ENCODE peak calls at places on chromosomes 11 and 22, in five cellular contexts. Q, P, Y, Z and F are unnamed samples.

GRCh38 chr11:38990139-38990538 is 2392.1 kb upstream of the RAG2 start:
- DNase-seq in P (peak), Q (no peak), Z (no peak), Y (no peak), F (no peak)

GRCh38 chr11:27621440-27622161 is 78.7 kb downstream of the BDNF start:
- DNase-seq in Z (no peak), P (no peak), Y (no peak), Q (no peak), F (no peak)

GRCh38 chr11:2298795-2299747 is 2.6 kb downstream of the C11orf21 start:
- DNase-seq in Y (peak), Z (peak), P (peak), Q (no peak), F (peak)

GRCh38 chr11:73978576-73979086 is 4.0 kb downstream of the UCP2 start:
- DNase-seq in P (no peak), Q (no peak), Z (no peak), Y (peak), F (no peak)

GRCh38 chr11:64763804-64764611 is 4.2 kb upstream of the PYGM start:
- DNase-seq in Z (no peak), Y (no peak), P (no peak), Q (no peak), F (no peak)

GRCh38 chr11:127105578-127105977 is 105.0 kb upstream of the KIRREL3 start:
- DNase-seq in Y (no peak), Z (no peak), Q (no peak), P (no peak), F (no peak)

GRCh38 chr11:35842958-35843357 is 100.9 kb upstream of the LDLRAD3 start:
- DNase-seq in Z (no peak), Y (no peak), Q (no peak), P (no peak), F (no peak)

GRCh38 chr11:70611166-70611565 is 212.8 kb downstream of the CTTN start:
- DNase-seq in Q (no peak), P (no peak), Z (no peak), Y (no peak), F (no peak)

GRCh38 chr11:57410287-57410686 is 16.6 kb downstream of the SLC43A3 start:
- DNase-seq in Q (no peak), P (no peak), Z (no peak), Y (no peak), F (no peak)

GRCh38 chr11:9790703-9791102 is 126.8 kb downstream of the SWAP70 start:
- DNase-seq in Z (no peak), P (no peak), Q (no peak), Y (no peak), F (peak)

GRCh38 chr22:37132773-37133172 is 16.9 kb downstream of the IL2RB start:
- DNase-seq in P (no peak), Y (no peak), Z (no peak), Q (no peak), F (no peak)

GRCh38 chr11:12789054-12789453 is 114.8 kb downstream of the TEAD1 start:
- DNase-seq in Q (no peak), Z (no peak), P (no peak), Y (no peak), F (no peak)

GRCh38 chr11:103525069-103525468 is 415.8 kb downstream of the DYNC2H1 start:
- DNase-seq in Q (no peak), Z (no peak), P (no peak), Y (no peak), F (no peak)

GRCh38 chr11:7168741-7168990 is 79.9 kb downstream of the RBMXL2 start:
- DNase-seq in P (no peak), Q (no peak), Z (no peak), Y (no peak), F (no peak)

GRCh38 chr11:122177238-122177637 is 61.2 kb upstream of the BLID start:
- DNase-seq in Q (no peak), P (no peak), Z (no peak), Y (no peak), F (no peak)

GRCh38 chr11:48096588-48097525 is 116.5 kb downstream of the PTPRJ start:
- DNase-seq in Q (no peak), P (no peak), Y (no peak), Z (no peak), F (no peak)

GRCh38 chr22:25078591-25078990 is 121.1 kb upstream of the CRYBB3 start:
- DNase-seq in P (no peak), Q (no peak), Z (no peak), Y (no peak), F (no peak)

GRCh38 chr11:46977940-46978595 is 41.5 kb downstream of the CSTPP1 start:
- DNase-seq in P (no peak), Z (no peak), Y (no peak), Q (no peak), F (no peak)

DNA sequence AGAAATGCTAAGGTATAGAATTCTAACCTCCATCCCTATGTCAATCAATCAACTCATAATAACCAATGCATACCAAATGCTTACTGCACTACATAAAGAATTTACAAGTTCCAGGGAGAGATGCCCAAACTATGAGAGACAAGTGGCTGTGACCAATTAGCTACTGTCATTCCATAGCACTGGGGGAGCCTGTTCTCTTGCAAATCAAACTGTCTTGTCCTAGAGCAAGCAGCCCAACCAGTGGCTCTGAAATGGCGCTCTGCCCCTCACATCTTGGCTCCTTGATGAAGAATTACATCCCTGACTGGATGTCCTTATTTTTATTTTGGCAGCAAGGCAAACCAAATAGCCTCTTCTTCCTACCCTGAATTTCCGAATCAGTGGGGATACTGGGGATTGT is 272.4 kb upstream of the SYN3 start:
- DNase-seq in P (no peak), Z (no peak), Q (no peak), Y (no peak), F (no peak)
- TF ChIP-seq POLR2AphosphoS5 in P (no peak), Z (no peak), Q (no peak), Y (no peak), F (no peak)

DNA sequence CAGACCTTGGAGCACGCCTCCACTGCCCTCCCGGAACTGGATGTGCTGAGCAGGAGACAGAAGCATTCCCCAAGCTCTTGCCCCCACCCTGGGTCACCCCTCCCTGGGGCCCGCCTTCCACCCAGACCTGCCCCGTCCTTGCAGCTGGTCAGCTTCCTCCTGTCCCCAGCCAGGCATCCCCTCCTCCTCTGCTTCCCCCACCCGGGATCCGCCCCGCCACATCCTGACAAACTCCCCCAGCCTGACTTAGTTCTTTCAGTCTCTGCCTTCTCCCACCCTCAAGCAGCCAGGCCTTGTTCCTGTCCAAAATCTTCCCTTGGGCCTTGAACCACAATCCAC is 1.1 kb upstream of the PLXNB2 start:
- DNase-seq in P (peak), Z (peak), Q (no peak), Y (no peak), F (no peak)
- TF ChIP-seq POLR2AphosphoS5 in P (peak), Z (peak), Q (no peak), Y (no peak), F (no peak)

DNA sequence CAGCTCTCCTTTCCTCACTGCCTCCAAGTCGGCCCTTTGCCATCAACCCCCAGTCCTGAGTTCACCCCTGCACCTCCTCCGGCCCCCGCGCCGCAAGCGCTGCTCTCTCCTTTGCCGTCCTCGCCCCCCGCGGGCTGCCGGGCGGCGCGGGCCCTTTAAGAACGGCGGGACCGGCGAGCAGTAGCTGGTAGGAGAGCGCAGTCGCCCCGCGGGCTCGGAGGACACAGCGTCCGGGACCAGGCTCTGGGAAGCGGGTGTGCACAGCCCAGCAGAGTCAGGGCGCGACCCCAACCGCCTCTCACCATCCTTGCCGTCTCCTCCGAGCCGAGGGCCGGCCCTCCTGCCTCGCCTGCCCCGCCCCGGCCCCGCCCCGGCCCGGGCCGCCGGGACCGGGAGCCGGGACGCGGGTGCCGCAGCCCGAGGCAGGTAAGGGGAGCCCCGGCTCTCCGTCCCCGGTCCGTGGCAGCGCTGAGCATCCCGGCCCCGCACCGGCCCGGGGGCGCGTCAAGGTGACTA is at the start of gene ABCG4:
- DNase-seq in Q (no peak), Y (no peak), P (no peak), Z (peak), F (peak)
- TF ChIP-seq POLR2AphosphoS5 in Q (no peak), Y (no peak), P (no peak), Z (no peak), F (no peak)

GRCh38 chr11:109859325-109859724 is 233.9 kb upstream of the ZC3H12C start:
- DNase-seq in Y (no peak), Z (no peak), Q (no peak), P (no peak), F (no peak)
- TF ChIP-seq POLR2AphosphoS5 in Y (no peak), Z (no peak), Q (no peak), P (no peak), F (no peak)

DNA sequence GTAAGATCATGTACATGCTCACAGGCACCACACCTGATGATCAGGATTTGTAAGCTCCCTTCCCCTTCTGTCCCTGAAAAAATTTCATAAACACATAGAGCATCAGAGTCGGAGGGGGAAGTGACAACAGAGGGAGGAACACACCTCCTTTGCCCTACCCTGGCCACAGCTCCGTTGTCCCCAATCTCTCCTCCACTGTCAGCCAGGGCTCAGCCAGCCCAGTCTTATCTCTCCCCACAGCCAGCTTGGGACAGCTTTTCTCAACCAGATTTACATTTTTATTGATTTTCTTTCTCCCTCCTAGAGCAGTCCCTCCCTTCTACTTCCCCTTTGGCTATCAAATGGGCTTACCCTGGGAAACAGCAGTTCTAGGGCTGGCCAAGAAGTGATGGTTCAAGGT is 32.1 kb upstream of the TPBGL start:
- DNase-seq in Q (no peak), Z (no peak), P (no peak), Y (no peak), F (no peak)
- TF ChIP-seq POLR2AphosphoS5 in Q (no peak), Z (no peak), P (no peak), Y (no peak), F (no peak)

GRCh38 chr22:42614312-42615091 is at the start of gene POLDIP3:
- DNase-seq in Y (no peak), Q (peak), Z (peak), P (peak), F (peak)
- TF ChIP-seq POLR2AphosphoS5 in Y (peak), Q (peak), Z (no peak), P (no peak), F (no peak)

GRCh38 chr22:27752771-27753170 is 48.8 kb downstream of the MN1 start:
- DNase-seq in Q (no peak), P (no peak), Z (no peak), Y (no peak), F (no peak)
- TF ChIP-seq POLR2AphosphoS5 in Q (no peak), P (no peak), Z (no peak), Y (peak), F (no peak)